ENCODE peak calls at places on chromosome 20, in seven cellular contexts. U is fibroblast of mammary gland, T is MCF 10A, B is kidney, Q is H7, W is AG08395, F is midbrain. Z is an unnamed sample.

GRCh38 chr20:11267131-11267761 is 593.4 kb upstream of the JAG1 start:
- DNase-seq in F (peak), B (peak), Q (peak), T (peak), U (peak), W (peak), Z (peak)

GRCh38 chr20:47675190-47676142 is 109.8 kb downstream of the SULF2 start:
- DNase-seq in T (no peak), F (no peak), B (peak), Q (peak), U (no peak), W (no peak), Z (peak)

GRCh38 chr20:34627458-34627857 is 49.4 kb downstream of the PIGU start:
- DNase-seq in T (no peak), F (no peak), U (no peak), B (no peak), W (no peak), Q (no peak), Z (no peak)

GRCh38 chr20:19975436-19975799 is 41.7 kb upstream of the NAA20 start:
- DNase-seq in Q (peak), T (no peak), F (peak), W (peak), B (peak), U (peak), Z (no peak)

GRCh38 chr20:34324541-34324940 is 21.4 kb upstream of the AHCY start:
- DNase-seq in B (no peak), Q (no peak), U (no peak), W (no peak), T (no peak), F (no peak), Z (no peak)

GRCh38 chr20:38338849-38339520 is 7.3 kb upstream of the LBP start:
- DNase-seq in B (peak), W (no peak), Q (peak), T (peak), F (no peak), U (peak), Z (peak)

GRCh38 chr20:2880650-2881049 is 7.4 kb downstream of the PTPRA start:
- DNase-seq in W (no peak), F (no peak), T (no peak), B (no peak), U (no peak), Q (no peak), Z (no peak)

GRCh38 chr20:366042-366718 is 14.4 kb upstream of the TRIB3 start:
- DNase-seq in W (no peak), B (no peak), T (peak), F (no peak), U (no peak), Q (no peak), Z (no peak)

GRCh38 chr20:10200329-10200728 is 18.3 kb upstream of the SNAP25 start:
- DNase-seq in Q (no peak), U (no peak), F (no peak), B (no peak), T (no peak), W (no peak), Z (no peak)

GRCh38 chr20:57897891-57898290 is 188.1 kb upstream of the PMEPA1 start:
- DNase-seq in B (no peak), Q (no peak), T (no peak), W (no peak), F (no peak), U (no peak), Z (no peak)

GRCh38 chr20:48631114-48632016 is 196.4 kb downstream of the PREX1 start:
- DNase-seq in B (peak), F (no peak), Q (no peak), U (peak), W (peak), T (no peak), Z (no peak)

GRCh38 chr20:17614812-17615644 is 45.2 kb downstream of the DSTN start:
- DNase-seq in Q (peak), B (peak), U (no peak), F (no peak), W (no peak), T (no peak), Z (no peak)

GRCh38 chr20:38927902-38928578 is 1.8 kb downstream of the FAM83D start:
- DNase-seq in B (no peak), T (peak), U (no peak), F (no peak), W (no peak), Q (no peak), Z (peak)

GRCh38 chr20:4063631-4064030 is 48.3 kb upstream of the RNF24 start:
- DNase-seq in W (peak), U (no peak), Q (no peak), B (no peak), F (no peak), T (no peak), Z (no peak)

GRCh38 chr20:53706511-53707031 is 112.9 kb upstream of the ZNF217 start:
- DNase-seq in U (no peak), T (no peak), Q (no peak), F (no peak), B (no peak), W (peak), Z (no peak)

GRCh38 chr20:64091762-64092161 is 7.6 kb upstream of the LKAAEAR1 start:
- DNase-seq in F (no peak), U (no peak), T (no peak), Q (peak), W (no peak), B (no peak), Z (no peak)

GRCh38 chr20:47795214-47795667 is 10.0 kb upstream of the SULF2 start:
- DNase-seq in B (peak), F (no peak), T (peak), U (no peak), Q (no peak), W (no peak), Z (peak)

GRCh38 chr20:32443386-32443974 is 85.3 kb downstream of the ASXL1 start:
- DNase-seq in T (no peak), U (peak), B (no peak), W (no peak), Q (peak), F (no peak), Z (no peak)

GRCh38 chr20:56690531-56691175 is 61.5 kb downstream of the TFAP2C start:
- DNase-seq in B (no peak), T (peak), Q (no peak), F (no peak), U (no peak), W (no peak), Z (peak)

GRCh38 chr20:997486-997885 is 4.6 kb downstream of the RSPO4 start:
- DNase-seq in B (no peak), T (no peak), U (no peak), W (no peak), F (no peak), Q (no peak), Z (no peak)

GRCh38 chr20:60037120-60037499 is 78.9 kb downstream of the CDH26 start:
- DNase-seq in B (no peak), U (no peak), F (no peak), W (peak), Q (peak), T (peak), Z (peak)

GRCh38 chr20:2809690-2810089 is 5.1 kb upstream of the C20orf141 start:
- DNase-seq in U (no peak), F (no peak), W (no peak), T (no peak), Q (no peak), B (peak), Z (no peak)

GRCh38 chr20:2283706-2284423 is 11.9 kb upstream of the TGM3 start:
- DNase-seq in Q (no peak), W (no peak), U (no peak), F (no peak), T (peak), B (no peak), Z (peak)

GRCh38 chr20:31988430-31989015 is 20.6 kb downstream of the XKR7 start:
- DNase-seq in F (no peak), U (no peak), T (no peak), B (no peak), W (no peak), Q (no peak), Z (no peak)

GRCh38 chr20:50987493-50988210 is 29.0 kb downstream of the MOCS3 start:
- DNase-seq in T (peak), B (no peak), U (peak), Q (peak), F (peak), W (peak), Z (peak)